ENCODE peak calls at places on chromosomes 11 and 22, in five cellular contexts. D is tibial nerve, P is gastrocnemius medialis, S is PC-9, R is endodermal cell. M is an unnamed sample. For H3K9me3, the result is how much of the 10 kb centered on the place peaks cover.

GRCh38 chr11:27390959-27391326 is 27.9 kb upstream of the CCDC34 start:
- DNase-seq in R (no peak), D (no peak), S (no peak), P (no peak), M (no peak)

GRCh38 chr11:35363246-35364100 is 55.9 kb downstream of the SLC1A2 start:
- DNase-seq in R (no peak), D (peak), S (no peak), P (peak), M (no peak)

GRCh38 chr11:61148016-61148640 is 13.1 kb downstream of the VPS37C start:
- DNase-seq in R (no peak), D (no peak), P (no peak), S (no peak), M (no peak)

GRCh38 chr11:79062814-79063762 is 377.7 kb downstream of the TENM4 start:
- DNase-seq in S (no peak), R (peak), D (no peak), P (peak), M (no peak)

GRCh38 chr11:64086263-64086938 is 50.7 kb downstream of the FLRT1 start:
- DNase-seq in P (peak), S (peak), R (no peak), D (peak), M (peak)

GRCh38 chr11:129734654-129735053 is 81.0 kb upstream of the TMEM45B start:
- DNase-seq in R (no peak), P (no peak), D (no peak), S (no peak), M (no peak)

GRCh38 chr11:62383822-62384221 is 35.0 kb upstream of the SCGB1A1 start:
- DNase-seq in P (no peak), S (no peak), R (no peak), D (no peak), M (no peak)

GRCh38 chr11:130162733-130163132 is 3.2 kb downstream of the ST14 start:
- DNase-seq in D (no peak), S (no peak), P (no peak), R (no peak), M (no peak)

GRCh38 chr11:68282141-68282860 is 10.5 kb upstream of the C11orf24 start:
- DNase-seq in R (no peak), S (no peak), P (no peak), D (no peak), M (no peak)

GRCh38 chr11:19935507-19935906 is 222.9 kb downstream of the NAV2 start:
- DNase-seq in P (no peak), D (no peak), R (peak), S (peak), M (no peak)

GRCh38 chr11:68028802-68029475 is 1.5 kb upstream of the NDUFS8 start:
- DNase-seq in P (no peak), S (no peak), R (no peak), D (no peak), M (no peak)

GRCh38 chr22:18065256-18065655 is 12.5 kb upstream of the PEX26 start:
- DNase-seq in S (peak), P (no peak), D (no peak), R (peak), M (no peak)

GRCh38 chr11:114964676-114965214 is 286.4 kb downstream of the NXPE2 start:
- DNase-seq in S (no peak), P (no peak), D (no peak), R (no peak), M (no peak)

DNA sequence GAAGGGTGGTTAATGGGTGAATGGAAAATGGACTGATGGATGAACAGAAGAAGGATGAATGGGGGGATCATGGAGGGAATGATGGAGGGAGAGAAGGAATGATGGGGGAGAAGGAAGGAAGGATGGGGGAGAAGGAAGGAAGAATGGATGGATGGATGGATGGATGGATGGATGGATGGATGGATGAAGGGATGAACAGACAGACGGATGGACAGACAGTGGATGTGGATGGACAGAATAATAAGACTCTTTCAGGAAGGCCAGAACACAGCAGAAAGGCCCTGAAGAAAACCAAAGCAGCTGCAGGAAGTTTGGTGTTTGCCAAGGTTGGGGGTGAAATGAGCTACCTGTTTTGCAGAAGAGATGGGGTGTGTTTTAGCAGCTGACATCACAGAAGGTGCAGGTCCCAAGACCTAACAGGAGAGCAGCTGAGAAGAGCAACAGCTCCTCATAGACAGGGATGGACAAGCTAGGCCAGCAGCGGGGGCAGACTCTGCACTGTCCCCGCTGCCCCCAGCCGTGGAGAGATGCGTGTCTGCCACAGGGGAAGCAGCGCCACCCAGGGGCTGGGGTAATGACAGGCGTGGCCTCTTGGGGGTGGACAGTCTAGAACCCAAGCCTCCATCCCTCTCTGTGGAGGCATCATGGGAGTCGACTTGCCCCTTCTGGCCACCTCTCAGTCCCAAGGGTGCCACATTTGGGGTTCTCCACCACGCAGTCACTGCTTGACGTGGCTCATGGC is 17.9 kb downstream of the C1QTNF6 start:
- DNase-seq in D (no peak), R (peak), P (peak), S (no peak), M (no peak)
- H3K9me3 ChIP-seq in D (under half), R (under half), P (under half), S (under half), M (under half)

GRCh38 chr22:49522582-49523373 is 304.9 kb downstream of the BRD1 start:
- DNase-seq in S (no peak), P (peak), D (no peak), R (no peak), M (no peak)
- H3K9me3 ChIP-seq in S (under half), P (under half), D (under half), R (under half), M (under half)

GRCh38 chr11:2655834-2656622 is 43.8 kb downstream of the KCNQ1OT1 start:
- DNase-seq in S (no peak), D (no peak), P (no peak), R (no peak), M (no peak)

GRCh38 chr11:2656859-2657258 is 42.9 kb downstream of the KCNQ1OT1 start:
- DNase-seq in S (no peak), R (no peak), P (no peak), D (no peak), M (no peak)

GRCh38 chr11:2660357-2660939 is 39.3 kb downstream of the KCNQ1OT1 start:
- DNase-seq in P (no peak), R (no peak), D (no peak), S (no peak), M (no peak)

GRCh38 chr11:2655320-2655719 is 44.5 kb downstream of the KCNQ1OT1 start:
- DNase-seq in R (no peak), D (no peak), P (no peak), S (no peak), M (no peak)

GRCh38 chr11:2657697-2658284 is 42.0 kb downstream of the KCNQ1OT1 start:
- DNase-seq in S (no peak), R (no peak), P (no peak), D (no peak), M (no peak)
- H3K9me3 ChIP-seq in S (under half), R (half or more), P (under half), D (under half), M (half or more)

GRCh38 chr22:48748860-48749554 is 1078.7 kb downstream of the BRD1 start:
- DNase-seq in R (no peak), D (no peak), S (no peak), P (no peak), M (no peak)

GRCh38 chr22:48748113-48748859 is 1079.4 kb downstream of the BRD1 start:
- DNase-seq in S (no peak), R (no peak), D (no peak), P (no peak), M (no peak)

GRCh38 chr22:48744967-48745841 is 1082.5 kb downstream of the BRD1 start:
- DNase-seq in R (no peak), D (no peak), P (no peak), S (no peak), M (no peak)

GRCh38 chr22:48745842-48746788 is 1081.6 kb downstream of the BRD1 start:
- DNase-seq in P (no peak), R (peak), S (no peak), D (no peak), M (no peak)

GRCh38 chr22:48746789-48747425 is 1080.8 kb downstream of the BRD1 start:
- DNase-seq in P (no peak), R (no peak), D (no peak), S (no peak), M (no peak)
- H3K9me3 ChIP-seq in P (under half), R (under half), D (under half), S (under half), M (under half)

GRCh38 chr11:70170596-70171210 is 32.4 kb upstream of the FADD start:
- DNase-seq in R (no peak), S (no peak), D (no peak), P (no peak), M (no peak)
- H3K9me3 ChIP-seq in R (under half), S (under half), D (under half), P (under half), M (under half)

GRCh38 chr22:49462795-49463194 is 364.9 kb downstream of the BRD1 start:
- DNase-seq in S (no peak), P (no peak), R (peak), D (no peak), M (no peak)
- H3K9me3 ChIP-seq in S (under half), P (under half), R (under half), D (under half), M (under half)

GRCh38 chr22:48660104-48660794 is 1167.4 kb downstream of the BRD1 start:
- DNase-seq in R (no peak), S (no peak), P (no peak), D (no peak), M (no peak)
- H3K9me3 ChIP-seq in R (under half), S (under half), P (under half), D (under half), M (under half)